ENCODE peak calls at places on chromosomes 11 and 22, in four cellular contexts. B is GM12878, O is HepG2, Z is K562. Y is an unnamed sample.

GRCh38 chr22:17946691-17947367 is 77.5 kb downstream of the MICAL3 start:
- DNase-seq in Z (no peak), O (no peak), B (no peak), Y (no peak)

GRCh38 chr11:67452141-67452952 is at the start of gene GPR152:
- DNase-seq in B (no peak), Z (no peak), O (no peak), Y (no peak)

GRCh38 chr22:22609271-22609670 is 35.1 kb upstream of the GGTLC2 start:
- DNase-seq in Z (no peak), O (no peak), B (no peak), Y (no peak)

GRCh38 chr11:8732276-8732675 is 49.7 kb downstream of the RPL27A start:
- DNase-seq in B (peak), O (no peak), Z (no peak), Y (no peak)

GRCh38 chr11:86624366-86624765 is 48.0 kb downstream of the ME3 start:
- DNase-seq in O (no peak), Z (no peak), B (no peak), Y (no peak)

GRCh38 chr11:12214751-12215150 is 104.4 kb downstream of the MICAL2 start:
- DNase-seq in O (no peak), Z (no peak), B (no peak), Y (no peak)

GRCh38 chr11:45777127-45777969 is 27.6 kb upstream of the SLC35C1 start:
- DNase-seq in O (no peak), Z (no peak), B (no peak), Y (no peak)

GRCh38 chr11:40140560-40140959 is 1318.9 kb downstream of the LRRC4C start:
- DNase-seq in B (no peak), O (no peak), Z (no peak), Y (no peak)

GRCh38 chr11:12139144-12139881 is 28.9 kb downstream of the MICAL2 start:
- DNase-seq in Z (no peak), B (no peak), O (no peak), Y (no peak)

GRCh38 chr22:24247011-24247507 is 2.2 kb upstream of the GGT5 start:
- DNase-seq in B (no peak), Z (no peak), O (no peak), Y (peak)

GRCh38 chr11:2760196-2760871 is 60.5 kb upstream of the KCNQ1OT1 start:
- DNase-seq in Z (no peak), O (no peak), B (no peak), Y (no peak)

GRCh38 chr11:77029829-77030228 is 4.4 kb upstream of the B3GNT6 start:
- DNase-seq in Z (no peak), O (no peak), B (no peak), Y (no peak)

GRCh38 chr11:77026236-77026635 is 8.0 kb upstream of the B3GNT6 start:
- DNase-seq in O (no peak), Z (no peak), B (no peak), Y (no peak)

GRCh38 chr11:77026743-77027142 is 7.5 kb upstream of the B3GNT6 start:
- DNase-seq in O (no peak), Z (no peak), B (no peak), Y (no peak)

GRCh38 chr11:77024745-77025144 is 9.5 kb upstream of the B3GNT6 start:
- DNase-seq in Z (no peak), B (no peak), O (no peak), Y (no peak)

GRCh38 chr11:77027275-77027674 is 6.9 kb upstream of the B3GNT6 start:
- DNase-seq in Z (no peak), O (no peak), B (no peak), Y (no peak)
- TF ChIP-seq TARDBP in Z (no peak), O (no peak), B (no peak), Y (no peak)

GRCh38 chr11:74696932-74697687 is 34.1 kb downstream of the CHRDL2 start:
- DNase-seq in B (no peak), O (peak), Z (peak), Y (no peak)
- TF ChIP-seq SP1 in B (no peak), O (no peak), Z (no peak), Y (no peak)

GRCh38 chr11:17750013-17750816 is 15.6 kb downstream of the KCNC1 start:
- DNase-seq in B (no peak), O (no peak), Z (no peak), Y (no peak)

GRCh38 chr11:17752144-17752543 is 17.6 kb downstream of the KCNC1 start:
- DNase-seq in Z (no peak), B (no peak), O (no peak), Y (no peak)

GRCh38 chr11:17748761-17749721 is 14.5 kb downstream of the KCNC1 start:
- DNase-seq in B (no peak), Z (no peak), O (no peak), Y (no peak)

GRCh38 chr11:17751558-17751957 is 17.0 kb downstream of the KCNC1 start:
- DNase-seq in O (no peak), B (no peak), Z (no peak), Y (no peak)

DNA sequence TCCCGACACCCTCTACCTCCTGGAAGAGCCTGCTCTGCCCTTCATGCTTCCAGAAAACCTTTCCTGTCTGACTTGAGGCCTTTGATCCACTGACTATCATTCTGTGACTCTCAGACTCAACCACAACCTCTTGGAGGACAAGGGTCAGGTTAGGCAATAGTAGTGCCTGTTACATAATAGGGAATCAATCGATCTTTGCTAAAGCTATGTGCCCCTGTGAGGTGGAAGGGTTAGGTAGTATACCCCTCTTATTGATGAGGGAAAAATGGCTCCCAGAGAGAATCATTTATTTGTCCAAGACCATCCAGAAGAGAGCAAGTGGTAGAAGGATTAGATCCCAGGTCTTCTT is 16.2 kb downstream of the KCNC1 start:
- DNase-seq in Z (no peak), B (no peak), O (no peak), Y (no peak)
- TF ChIP-seq BHLHE40 in Z (no peak), B (no peak), O (no peak), Y (no peak)

DNA sequence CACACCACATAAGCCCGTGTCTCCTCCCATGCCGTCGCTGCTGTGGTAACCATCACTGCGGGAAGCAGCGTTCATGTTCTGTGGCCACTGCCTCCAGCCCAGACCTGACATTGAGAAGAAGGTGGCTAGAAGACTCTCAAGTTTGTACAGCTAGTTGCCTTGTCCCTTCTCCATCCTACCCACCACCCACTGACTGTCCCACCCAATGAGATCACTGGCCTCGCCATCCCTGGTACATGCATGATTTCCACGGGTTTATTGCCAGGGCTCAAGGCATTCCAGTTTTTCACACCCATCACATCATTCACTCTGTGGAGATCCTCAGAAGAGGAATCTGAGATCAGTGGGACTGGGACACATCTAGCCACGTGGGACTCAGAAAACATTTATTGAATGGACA is 33.0 kb downstream of the AHNAK start:
- DNase-seq in B (no peak), O (no peak), Z (no peak), Y (no peak)
- TF ChIP-seq TARDBP in B (no peak), O (no peak), Z (no peak), Y (no peak)

GRCh38 chr11:95145430-95146063 is 55.9 kb downstream of the ENDOD1 start:
- DNase-seq in Z (no peak), O (no peak), B (no peak), Y (no peak)
- TF ChIP-seq SP1 in Z (no peak), O (no peak), B (no peak), Y (no peak)

DNA sequence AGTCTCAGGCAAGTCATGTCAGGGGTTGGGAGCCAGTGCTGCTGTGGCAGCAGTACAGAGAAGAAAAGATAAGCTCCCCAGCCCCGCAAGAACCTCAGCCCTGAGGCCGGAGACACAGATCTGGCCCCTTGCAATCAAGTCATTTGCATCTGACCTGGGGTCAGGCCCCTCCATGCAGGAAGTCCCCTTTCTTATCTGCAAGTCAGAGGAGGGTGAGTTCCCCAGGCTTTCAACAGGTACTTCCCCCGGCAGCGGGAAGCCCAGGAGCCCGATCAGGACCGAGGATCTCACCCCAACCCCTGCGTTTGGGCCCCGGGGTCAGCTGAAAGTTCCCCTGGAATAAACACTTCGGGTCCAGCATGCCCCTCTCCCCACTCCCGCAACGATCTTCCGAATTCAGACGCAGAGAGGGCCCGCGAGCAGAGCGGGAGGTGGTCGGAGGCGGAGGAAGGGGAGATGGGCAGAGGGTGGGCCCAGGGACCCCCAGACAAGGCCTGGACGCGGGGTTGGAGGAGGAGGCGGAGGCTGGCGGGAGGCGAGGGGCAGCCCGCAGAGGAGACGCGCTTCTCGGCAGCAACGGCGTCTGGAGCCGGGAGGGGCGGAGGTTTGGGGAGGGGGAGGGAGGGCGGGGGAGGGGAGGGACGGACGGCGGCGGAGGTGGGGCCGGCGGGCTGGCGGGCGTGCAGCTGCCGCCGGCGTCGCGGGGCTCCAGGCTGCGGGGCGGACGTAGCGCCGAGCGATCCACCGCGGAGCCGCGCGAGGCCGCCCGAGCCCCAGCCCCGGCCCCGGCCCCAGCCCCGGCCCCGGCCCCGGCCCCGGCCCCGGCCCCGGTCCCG is at the start of gene TSPAN18:
- DNase-seq in Z (peak), B (peak), O (no peak), Y (peak)
- TF ChIP-seq BHLHE40 in Z (no peak), B (no peak), O (no peak), Y (no peak)

GRCh38 chr11:131810511-131810910 is 440.1 kb downstream of the NTM start:
- DNase-seq in O (no peak), B (no peak), Z (no peak), Y (no peak)

GRCh38 chr11:131809203-131809948 is 439.0 kb downstream of the NTM start:
- DNase-seq in Z (no peak), O (no peak), B (no peak), Y (no peak)

GRCh38 chr11:131811380-131811779 is 441.0 kb downstream of the NTM start:
- DNase-seq in O (no peak), Z (no peak), B (no peak), Y (no peak)

GRCh38 chr11:131808466-131808865 is 438.1 kb downstream of the NTM start:
- DNase-seq in O (no peak), B (no peak), Z (no peak), Y (no peak)

DNA sequence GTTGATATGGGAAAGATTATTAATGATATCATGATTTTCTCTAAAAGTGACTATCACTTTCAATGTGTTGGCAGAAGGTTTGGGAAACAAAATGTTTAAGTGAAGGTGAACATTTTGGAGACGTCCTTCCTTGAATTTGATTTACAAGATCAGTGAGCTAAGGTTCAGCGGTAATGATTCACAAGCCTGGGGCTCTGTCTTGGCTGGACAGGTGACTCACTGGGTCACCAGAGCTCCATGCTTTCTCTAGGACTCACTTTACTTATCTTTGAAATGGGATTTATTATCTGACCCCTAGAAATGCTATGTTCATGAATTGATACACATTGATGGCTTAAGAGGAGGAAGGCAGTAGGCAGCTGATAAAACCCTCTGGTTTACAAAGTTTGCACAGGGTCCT is 437.5 kb downstream of the NTM start:
- DNase-seq in B (no peak), O (no peak), Z (no peak), Y (no peak)
- TF ChIP-seq TARDBP in B (no peak), O (no peak), Z (no peak), Y (no peak)

GRCh38 chr22:42805998-42806481 is 51.0 kb downstream of the ARFGAP3 start:
- DNase-seq in B (no peak), O (no peak), Z (no peak), Y (no peak)
- TF ChIP-seq SP1 in B (no peak), O (no peak), Z (no peak), Y (no peak)

Y was measured in HEK293T.